ENCODE peak calls at places on chromosomes 1 and 21, in eight cellular contexts. One of them, this sample, is unnamed. For H3K27me3 and H3K9me3, the result is how much of the 10 kb centered on the place peaks cover.

GRCh38 chr1:55214214-55214902 is 806 bp downstream of the USP24 start:
- DNase-seq in IMR-90: no peak
- DNase-seq in suprapubic skin: peak
- DNase-seq in PC-3: peak
- DNase-seq in pancreas: peak
- DNase-seq in prostate gland: peak
- DNase-seq in uterus: peak
- DNase-seq in body of pancreas: peak
- DNase-seq in this sample: no peak

GRCh38 chr1:52237430-52237829 is 95.5 kb downstream of the ZFYVE9 start:
- DNase-seq in suprapubic skin: no peak
- DNase-seq in PC-3: peak
- DNase-seq in pancreas: no peak
- DNase-seq in body of pancreas: no peak
- DNase-seq in IMR-90: peak
- DNase-seq in prostate gland: no peak
- DNase-seq in uterus: no peak
- DNase-seq in this sample: peak

GRCh38 chr21:26061437-26061836 is 109.1 kb downstream of the APP start:
- DNase-seq in suprapubic skin: no peak
- DNase-seq in IMR-90: peak
- DNase-seq in prostate gland: no peak
- DNase-seq in uterus: no peak
- DNase-seq in pancreas: no peak
- DNase-seq in body of pancreas: peak
- DNase-seq in PC-3: no peak
- DNase-seq in this sample: no peak

GRCh38 chr1:55045430-55045829 is 6.1 kb downstream of the PCSK9 start:
- DNase-seq in pancreas: no peak
- DNase-seq in IMR-90: no peak
- DNase-seq in prostate gland: no peak
- DNase-seq in PC-3: no peak
- DNase-seq in body of pancreas: no peak
- DNase-seq in suprapubic skin: no peak
- DNase-seq in uterus: no peak
- DNase-seq in this sample: no peak

GRCh38 chr1:78950801-78951200 is 55.7 kb downstream of the ADGRL4 start:
- DNase-seq in IMR-90: peak
- DNase-seq in suprapubic skin: no peak
- DNase-seq in uterus: no peak
- DNase-seq in prostate gland: no peak
- DNase-seq in body of pancreas: no peak
- DNase-seq in pancreas: no peak
- DNase-seq in PC-3: no peak
- DNase-seq in this sample: no peak

GRCh38 chr1:9426291-9426711 is 113.0 kb upstream of the SLC25A33 start:
- DNase-seq in body of pancreas: no peak
- DNase-seq in uterus: no peak
- DNase-seq in PC-3: no peak
- DNase-seq in IMR-90: no peak
- DNase-seq in prostate gland: no peak
- DNase-seq in pancreas: no peak
- DNase-seq in suprapubic skin: no peak
- DNase-seq in this sample: no peak

GRCh38 chr1:246141306-246141705 is 365.8 kb downstream of the SMYD3 start:
- DNase-seq in prostate gland: no peak
- DNase-seq in body of pancreas: no peak
- DNase-seq in uterus: no peak
- DNase-seq in IMR-90: no peak
- DNase-seq in pancreas: no peak
- DNase-seq in suprapubic skin: no peak
- DNase-seq in PC-3: no peak
- DNase-seq in this sample: no peak

GRCh38 chr1:19067187-19067911 is 110.9 kb upstream of the IFFO2 start:
- DNase-seq in prostate gland: peak
- DNase-seq in pancreas: peak
- DNase-seq in suprapubic skin: no peak
- DNase-seq in IMR-90: no peak
- DNase-seq in uterus: no peak
- DNase-seq in body of pancreas: peak
- DNase-seq in PC-3: peak
- DNase-seq in this sample: no peak

GRCh38 chr1:92736395-92736794 is 48.5 kb downstream of the EVI5 start:
- DNase-seq in body of pancreas: no peak
- DNase-seq in PC-3: peak
- DNase-seq in pancreas: no peak
- DNase-seq in prostate gland: no peak
- DNase-seq in uterus: no peak
- DNase-seq in suprapubic skin: no peak
- DNase-seq in IMR-90: peak
- DNase-seq in this sample: no peak

GRCh38 chr1:22814176-22815042 is 103.8 kb downstream of the EPHB2 start:
- DNase-seq in IMR-90: no peak
- DNase-seq in PC-3: no peak
- DNase-seq in suprapubic skin: no peak
- DNase-seq in body of pancreas: peak
- DNase-seq in prostate gland: peak
- DNase-seq in uterus: peak
- DNase-seq in pancreas: peak
- DNase-seq in this sample: no peak

GRCh38 chr1:44924835-44925464 is 61.4 kb downstream of the EIF2B3 start:
- DNase-seq in prostate gland: no peak
- DNase-seq in pancreas: no peak
- DNase-seq in IMR-90: peak
- DNase-seq in uterus: no peak
- DNase-seq in PC-3: peak
- DNase-seq in body of pancreas: no peak
- DNase-seq in suprapubic skin: no peak
- DNase-seq in this sample: peak

GRCh38 chr1:7679159-7679872 is 91.8 kb upstream of the VAMP3 start:
- DNase-seq in prostate gland: no peak
- DNase-seq in PC-3: no peak
- DNase-seq in pancreas: no peak
- DNase-seq in suprapubic skin: no peak
- DNase-seq in IMR-90: no peak
- DNase-seq in body of pancreas: no peak
- DNase-seq in uterus: no peak
- DNase-seq in this sample: no peak

GRCh38 chr1:46719689-46720088 is 775 bp upstream of the EFCAB14 start:
- DNase-seq in IMR-90: no peak
- DNase-seq in body of pancreas: peak
- DNase-seq in suprapubic skin: no peak
- DNase-seq in pancreas: no peak
- DNase-seq in prostate gland: peak
- DNase-seq in PC-3: peak
- DNase-seq in uterus: no peak
- DNase-seq in this sample: no peak

GRCh38 chr1:54362881-54363340 is 43.3 kb downstream of the SSBP3 start:
- DNase-seq in prostate gland: no peak
- DNase-seq in body of pancreas: no peak
- DNase-seq in uterus: peak
- DNase-seq in PC-3: no peak
- DNase-seq in pancreas: no peak
- DNase-seq in suprapubic skin: no peak
- DNase-seq in IMR-90: peak
- DNase-seq in this sample: no peak

GRCh38 chr1:8815582-8816285 is 1.7 kb downstream of the RERE start:
- DNase-seq in uterus: no peak
- DNase-seq in body of pancreas: no peak
- DNase-seq in suprapubic skin: peak
- DNase-seq in pancreas: no peak
- DNase-seq in prostate gland: no peak
- DNase-seq in PC-3: peak
- DNase-seq in IMR-90: no peak
- DNase-seq in this sample: no peak

GRCh38 chr1:102434421-102434820 is 437.7 kb upstream of the OLFM3 start:
- DNase-seq in prostate gland: no peak
- DNase-seq in PC-3: peak
- DNase-seq in pancreas: no peak
- DNase-seq in body of pancreas: no peak
- DNase-seq in uterus: no peak
- DNase-seq in suprapubic skin: no peak
- DNase-seq in IMR-90: no peak
- DNase-seq in this sample: no peak

GRCh38 chr1:17765444-17766411 is 10.6 kb downstream of the ACTL8 start:
- DNase-seq in suprapubic skin: no peak
- DNase-seq in IMR-90: peak
- DNase-seq in prostate gland: no peak
- DNase-seq in body of pancreas: peak
- DNase-seq in pancreas: no peak
- DNase-seq in uterus: peak
- DNase-seq in PC-3: peak
- DNase-seq in this sample: peak

GRCh38 chr21:46191257-46191685 is 7.0 kb upstream of the SPATC1L start:
- DNase-seq in PC-3: peak
- DNase-seq in pancreas: no peak
- DNase-seq in uterus: peak
- DNase-seq in suprapubic skin: peak
- DNase-seq in prostate gland: no peak
- DNase-seq in IMR-90: peak
- DNase-seq in body of pancreas: no peak
- DNase-seq in this sample: peak

GRCh38 chr21:36849461-36849860 is 117.0 kb downstream of the HLCS start:
- DNase-seq in PC-3: no peak
- DNase-seq in uterus: no peak
- DNase-seq in pancreas: no peak
- DNase-seq in prostate gland: no peak
- DNase-seq in IMR-90: no peak
- DNase-seq in suprapubic skin: no peak
- DNase-seq in body of pancreas: no peak
- DNase-seq in this sample: no peak

GRCh38 chr1:226599636-226600238 is 51.2 kb downstream of the STUM start:
- DNase-seq in uterus: no peak
- DNase-seq in pancreas: no peak
- DNase-seq in suprapubic skin: no peak
- DNase-seq in prostate gland: no peak
- DNase-seq in body of pancreas: no peak
- DNase-seq in IMR-90: no peak
- DNase-seq in PC-3: no peak
- DNase-seq in this sample: no peak

GRCh38 chr1:58762806-58763205 is 21.0 kb downstream of the JUN start:
- DNase-seq in prostate gland: no peak
- DNase-seq in PC-3: peak
- DNase-seq in body of pancreas: no peak
- DNase-seq in pancreas: no peak
- DNase-seq in IMR-90: peak
- DNase-seq in uterus: no peak
- DNase-seq in suprapubic skin: no peak
- DNase-seq in this sample: no peak

GRCh38 chr1:232923739-232924386 is 26.5 kb upstream of the NTPCR start:
- DNase-seq in PC-3: peak
- DNase-seq in prostate gland: no peak
- DNase-seq in IMR-90: peak
- DNase-seq in suprapubic skin: no peak
- DNase-seq in body of pancreas: no peak
- DNase-seq in uterus: no peak
- DNase-seq in pancreas: no peak
- DNase-seq in this sample: no peak

GRCh38 chr1:12478612-12478985 is 139.4 kb downstream of the DHRS3 start:
- DNase-seq in body of pancreas: no peak
- DNase-seq in suprapubic skin: no peak
- DNase-seq in prostate gland: no peak
- DNase-seq in pancreas: no peak
- DNase-seq in uterus: peak
- DNase-seq in IMR-90: no peak
- DNase-seq in PC-3: no peak
- DNase-seq in this sample: no peak

GRCh38 chr21:34899302-34899701 is 149.8 kb downstream of the RUNX1 start:
- DNase-seq in PC-3: no peak
- DNase-seq in IMR-90: no peak
- DNase-seq in pancreas: no peak
- DNase-seq in suprapubic skin: no peak
- DNase-seq in uterus: no peak
- DNase-seq in prostate gland: no peak
- DNase-seq in body of pancreas: no peak
- DNase-seq in this sample: no peak

GRCh38 chr1:158022554-158023278 is 29.3 kb downstream of the KIRREL1 start:
- DNase-seq in suprapubic skin: no peak
- DNase-seq in PC-3: no peak
- DNase-seq in pancreas: no peak
- DNase-seq in uterus: peak
- DNase-seq in body of pancreas: no peak
- DNase-seq in prostate gland: peak
- DNase-seq in IMR-90: no peak
- DNase-seq in this sample: no peak

GRCh38 chr1:231420299-231420958 is 1.7 kb downstream of the EGLN1 start:
- DNase-seq in IMR-90: peak
- DNase-seq in pancreas: no peak
- DNase-seq in PC-3: peak
- DNase-seq in suprapubic skin: no peak
- DNase-seq in prostate gland: no peak
- DNase-seq in uterus: no peak
- DNase-seq in body of pancreas: no peak
- DNase-seq in this sample: no peak
- H3K27me3 ChIP-seq in IMR-90: under half
- H3K27me3 ChIP-seq in pancreas: under half
- H3K27me3 ChIP-seq in PC-3: under half
- H3K27me3 ChIP-seq in suprapubic skin: under half
- H3K27me3 ChIP-seq in prostate gland: under half
- H3K27me3 ChIP-seq in uterus: under half
- H3K27me3 ChIP-seq in body of pancreas: under half
- H3K27me3 ChIP-seq in this sample: under half

GRCh38 chr1:66384258-66384657 is 149.7 kb upstream of the SGIP1 start:
- DNase-seq in uterus: no peak
- DNase-seq in body of pancreas: no peak
- DNase-seq in prostate gland: no peak
- DNase-seq in suprapubic skin: no peak
- DNase-seq in pancreas: no peak
- DNase-seq in IMR-90: no peak
- DNase-seq in PC-3: no peak
- DNase-seq in this sample: no peak
- H3K9me3 ChIP-seq in uterus: under half
- H3K9me3 ChIP-seq in body of pancreas: under half
- H3K9me3 ChIP-seq in prostate gland: under half
- H3K9me3 ChIP-seq in suprapubic skin: under half
- H3K9me3 ChIP-seq in pancreas: under half
- H3K9me3 ChIP-seq in IMR-90: under half
- H3K9me3 ChIP-seq in PC-3: under half
- H3K9me3 ChIP-seq in this sample: under half

DNA sequence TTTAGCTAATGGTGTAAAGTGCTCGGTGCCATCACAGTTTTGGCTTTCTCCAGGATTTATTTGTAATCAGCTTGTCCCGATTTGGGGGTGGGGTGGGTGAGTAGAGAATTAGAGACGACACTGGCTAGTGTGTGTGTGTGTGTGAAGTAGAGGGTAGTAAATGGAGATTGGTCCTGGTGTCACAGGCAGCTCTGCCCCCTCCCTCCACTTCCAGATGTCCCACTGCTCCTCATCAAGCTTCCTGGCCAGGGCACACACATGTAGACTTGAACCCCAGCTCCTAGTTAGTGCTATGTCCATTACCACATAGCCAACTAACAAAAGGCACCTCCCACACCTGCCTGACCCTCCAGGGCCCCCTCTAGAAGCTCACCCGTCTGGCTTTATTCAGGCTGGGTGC is 3.2 kb downstream of the TRNP1 start:
- DNase-seq in uterus: no peak
- DNase-seq in prostate gland: no peak
- DNase-seq in PC-3: no peak
- DNase-seq in suprapubic skin: no peak
- DNase-seq in body of pancreas: no peak
- DNase-seq in IMR-90: no peak
- DNase-seq in pancreas: no peak
- DNase-seq in this sample: no peak
- H3K27me3 ChIP-seq in uterus: under half
- H3K27me3 ChIP-seq in prostate gland: under half
- H3K27me3 ChIP-seq in PC-3: under half
- H3K27me3 ChIP-seq in suprapubic skin: under half
- H3K27me3 ChIP-seq in body of pancreas: under half
- H3K27me3 ChIP-seq in IMR-90: under half
- H3K27me3 ChIP-seq in pancreas: under half
- H3K27me3 ChIP-seq in this sample: under half

GRCh38 chr1:198153804-198154203 is 3.0 kb upstream of the NEK7 start:
- DNase-seq in prostate gland: no peak
- DNase-seq in suprapubic skin: no peak
- DNase-seq in uterus: no peak
- DNase-seq in IMR-90: no peak
- DNase-seq in pancreas: no peak
- DNase-seq in PC-3: no peak
- DNase-seq in body of pancreas: no peak
- DNase-seq in this sample: no peak
- H3K9me3 ChIP-seq in prostate gland: under half
- H3K9me3 ChIP-seq in suprapubic skin: under half
- H3K9me3 ChIP-seq in uterus: under half
- H3K9me3 ChIP-seq in IMR-90: under half
- H3K9me3 ChIP-seq in pancreas: under half
- H3K9me3 ChIP-seq in PC-3: under half
- H3K9me3 ChIP-seq in body of pancreas: under half
- H3K9me3 ChIP-seq in this sample: under half